ENCODE peak calls at places on chromosomes 1 and 21, in six cellular contexts. One of them, this sample, is unnamed.

GRCh38 chr1:164675342-164675904 is 116.4 kb downstream of the PBX1 start:
- DNase-seq in choroid plexus epithelial cell: peak
- DNase-seq in CD8-positive, alpha-beta T cell: no peak
- DNase-seq in fibroblast of lung: peak
- DNase-seq in AG09309: no peak
- DNase-seq in fibroblast of the aortic adventitia: no peak
- DNase-seq in this sample: peak

GRCh38 chr1:85612704-85613361 is 32.3 kb downstream of the CCN1 start:
- DNase-seq in CD8-positive, alpha-beta T cell: no peak
- DNase-seq in fibroblast of the aortic adventitia: peak
- DNase-seq in AG09309: peak
- DNase-seq in fibroblast of lung: peak
- DNase-seq in choroid plexus epithelial cell: peak
- DNase-seq in this sample: peak

GRCh38 chr1:208332774-208333126 is 88.6 kb upstream of the PLXNA2 start:
- DNase-seq in CD8-positive, alpha-beta T cell: no peak
- DNase-seq in fibroblast of lung: no peak
- DNase-seq in choroid plexus epithelial cell: no peak
- DNase-seq in AG09309: no peak
- DNase-seq in fibroblast of the aortic adventitia: no peak
- DNase-seq in this sample: no peak

GRCh38 chr21:39217356-39218081 is 34.3 kb upstream of the PSMG1 start:
- DNase-seq in fibroblast of lung: no peak
- DNase-seq in fibroblast of the aortic adventitia: no peak
- DNase-seq in CD8-positive, alpha-beta T cell: no peak
- DNase-seq in choroid plexus epithelial cell: no peak
- DNase-seq in AG09309: no peak
- DNase-seq in this sample: no peak

GRCh38 chr1:111032295-111032897 is 68.7 kb upstream of the LRIF1 start:
- DNase-seq in AG09309: no peak
- DNase-seq in CD8-positive, alpha-beta T cell: no peak
- DNase-seq in fibroblast of lung: no peak
- DNase-seq in choroid plexus epithelial cell: peak
- DNase-seq in fibroblast of the aortic adventitia: peak
- DNase-seq in this sample: peak

GRCh38 chr1:150508982-150509381 is 1.1 kb downstream of the ECM1 start:
- DNase-seq in choroid plexus epithelial cell: no peak
- DNase-seq in AG09309: no peak
- DNase-seq in fibroblast of the aortic adventitia: peak
- DNase-seq in fibroblast of lung: no peak
- DNase-seq in CD8-positive, alpha-beta T cell: no peak
- DNase-seq in this sample: no peak

GRCh38 chr1:29387210-29387609 is 150.9 kb downstream of the PTPRU start:
- DNase-seq in fibroblast of lung: no peak
- DNase-seq in AG09309: no peak
- DNase-seq in CD8-positive, alpha-beta T cell: no peak
- DNase-seq in choroid plexus epithelial cell: no peak
- DNase-seq in fibroblast of the aortic adventitia: no peak
- DNase-seq in this sample: no peak

GRCh38 chr21:38817371-38818335 is 11.9 kb downstream of the ETS2 start:
- DNase-seq in fibroblast of the aortic adventitia: peak
- DNase-seq in CD8-positive, alpha-beta T cell: no peak
- DNase-seq in choroid plexus epithelial cell: peak
- DNase-seq in fibroblast of lung: peak
- DNase-seq in AG09309: no peak
- DNase-seq in this sample: peak

GRCh38 chr1:75440274-75440673 is 170.6 kb downstream of the SLC44A5 start:
- DNase-seq in fibroblast of the aortic adventitia: no peak
- DNase-seq in choroid plexus epithelial cell: no peak
- DNase-seq in CD8-positive, alpha-beta T cell: no peak
- DNase-seq in AG09309: no peak
- DNase-seq in fibroblast of lung: no peak
- DNase-seq in this sample: no peak

GRCh38 chr1:207128336-207128921 is 24.4 kb downstream of the C4BPA start:
- DNase-seq in fibroblast of the aortic adventitia: no peak
- DNase-seq in AG09309: no peak
- DNase-seq in fibroblast of lung: no peak
- DNase-seq in CD8-positive, alpha-beta T cell: no peak
- DNase-seq in choroid plexus epithelial cell: no peak
- DNase-seq in this sample: no peak

GRCh38 chr1:8202182-8202905 is 115.6 kb upstream of the SLC45A1 start:
- DNase-seq in fibroblast of lung: peak
- DNase-seq in choroid plexus epithelial cell: peak
- DNase-seq in fibroblast of the aortic adventitia: peak
- DNase-seq in AG09309: no peak
- DNase-seq in CD8-positive, alpha-beta T cell: no peak
- DNase-seq in this sample: peak

GRCh38 chr1:35448344-35448801 is 108.8 kb downstream of the KIAA0319L start:
- DNase-seq in AG09309: peak
- DNase-seq in CD8-positive, alpha-beta T cell: no peak
- DNase-seq in fibroblast of lung: peak
- DNase-seq in fibroblast of the aortic adventitia: peak
- DNase-seq in choroid plexus epithelial cell: peak
- DNase-seq in this sample: peak

GRCh38 chr1:12610305-12610935 is 7.6 kb downstream of the DHRS3 start:
- DNase-seq in fibroblast of the aortic adventitia: peak
- DNase-seq in fibroblast of lung: no peak
- DNase-seq in choroid plexus epithelial cell: no peak
- DNase-seq in CD8-positive, alpha-beta T cell: no peak
- DNase-seq in AG09309: no peak
- DNase-seq in this sample: peak

GRCh38 chr1:56459260-56459659 is 120.1 kb downstream of the PLPP3 start:
- DNase-seq in AG09309: no peak
- DNase-seq in choroid plexus epithelial cell: no peak
- DNase-seq in CD8-positive, alpha-beta T cell: no peak
- DNase-seq in fibroblast of the aortic adventitia: no peak
- DNase-seq in fibroblast of lung: peak
- DNase-seq in this sample: no peak

GRCh38 chr1:54782156-54782555 is 17.8 kb upstream of the PARS2 start:
- DNase-seq in CD8-positive, alpha-beta T cell: no peak
- DNase-seq in choroid plexus epithelial cell: no peak
- DNase-seq in fibroblast of the aortic adventitia: no peak
- DNase-seq in AG09309: no peak
- DNase-seq in fibroblast of lung: no peak
- DNase-seq in this sample: no peak

GRCh38 chr1:54786778-54787177 is 14.3 kb downstream of the TTC22 start:
- DNase-seq in fibroblast of lung: no peak
- DNase-seq in choroid plexus epithelial cell: no peak
- DNase-seq in fibroblast of the aortic adventitia: no peak
- DNase-seq in AG09309: no peak
- DNase-seq in CD8-positive, alpha-beta T cell: no peak
- DNase-seq in this sample: no peak

GRCh38 chr1:54781023-54781723 is 16.9 kb upstream of the PARS2 start:
- DNase-seq in CD8-positive, alpha-beta T cell: no peak
- DNase-seq in fibroblast of the aortic adventitia: no peak
- DNase-seq in fibroblast of lung: peak
- DNase-seq in choroid plexus epithelial cell: no peak
- DNase-seq in AG09309: no peak
- DNase-seq in this sample: no peak

GRCh38 chr1:54784066-54784465 is 17.1 kb downstream of the TTC22 start:
- DNase-seq in choroid plexus epithelial cell: no peak
- DNase-seq in AG09309: no peak
- DNase-seq in fibroblast of the aortic adventitia: no peak
- DNase-seq in CD8-positive, alpha-beta T cell: no peak
- DNase-seq in fibroblast of lung: no peak
- DNase-seq in this sample: no peak

GRCh38 chr1:54782588-54782987 is 18.3 kb upstream of the PARS2 start:
- DNase-seq in CD8-positive, alpha-beta T cell: no peak
- DNase-seq in AG09309: no peak
- DNase-seq in fibroblast of lung: no peak
- DNase-seq in choroid plexus epithelial cell: no peak
- DNase-seq in fibroblast of the aortic adventitia: no peak
- DNase-seq in this sample: no peak
- TF ChIP-seq CTCF in CD8-positive, alpha-beta T cell: no peak
- TF ChIP-seq CTCF in AG09309: no peak
- TF ChIP-seq CTCF in fibroblast of lung: no peak
- TF ChIP-seq CTCF in choroid plexus epithelial cell: no peak
- TF ChIP-seq CTCF in fibroblast of the aortic adventitia: no peak
- TF ChIP-seq CTCF in this sample: no peak

DNA sequence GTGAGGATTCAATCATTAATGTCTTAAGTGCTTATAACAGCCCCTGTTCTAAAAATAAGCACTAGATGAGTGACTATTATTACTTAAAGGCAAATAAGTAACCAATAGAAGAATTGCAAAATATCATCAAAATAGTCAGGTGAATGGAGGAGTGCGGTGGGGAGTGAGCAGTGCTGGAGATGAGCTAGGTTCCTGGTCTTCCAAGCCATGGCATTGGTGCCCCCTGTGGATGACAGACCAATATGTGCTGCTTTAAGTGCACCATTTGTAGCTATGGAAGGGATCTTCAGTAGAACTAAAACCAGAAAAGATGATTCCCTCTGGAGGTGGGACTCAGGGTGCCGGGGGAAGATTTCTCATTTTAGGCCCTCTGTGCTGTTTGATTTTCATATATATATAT is 46.1 kb upstream of the SLC30A1 start:
- DNase-seq in AG09309: no peak
- DNase-seq in fibroblast of lung: peak
- DNase-seq in fibroblast of the aortic adventitia: peak
- DNase-seq in CD8-positive, alpha-beta T cell: no peak
- DNase-seq in choroid plexus epithelial cell: peak
- DNase-seq in this sample: peak
- TF ChIP-seq CTCF in AG09309: peak
- TF ChIP-seq CTCF in fibroblast of lung: peak
- TF ChIP-seq CTCF in fibroblast of the aortic adventitia: peak
- TF ChIP-seq CTCF in CD8-positive, alpha-beta T cell: no peak
- TF ChIP-seq CTCF in choroid plexus epithelial cell: peak
- TF ChIP-seq CTCF in this sample: peak

GRCh38 chr1:27887215-27888035 is 15.1 kb downstream of the THEMIS2 start:
- DNase-seq in fibroblast of the aortic adventitia: no peak
- DNase-seq in choroid plexus epithelial cell: no peak
- DNase-seq in CD8-positive, alpha-beta T cell: no peak
- DNase-seq in fibroblast of lung: no peak
- DNase-seq in AG09309: no peak
- DNase-seq in this sample: no peak

GRCh38 chr1:27889506-27889905 is 17.2 kb downstream of the THEMIS2 start:
- DNase-seq in choroid plexus epithelial cell: no peak
- DNase-seq in fibroblast of lung: no peak
- DNase-seq in fibroblast of the aortic adventitia: no peak
- DNase-seq in AG09309: no peak
- DNase-seq in CD8-positive, alpha-beta T cell: no peak
- DNase-seq in this sample: no peak

GRCh38 chr1:27886353-27886679 is 14.0 kb downstream of the THEMIS2 start:
- DNase-seq in AG09309: no peak
- DNase-seq in CD8-positive, alpha-beta T cell: no peak
- DNase-seq in fibroblast of the aortic adventitia: no peak
- DNase-seq in fibroblast of lung: no peak
- DNase-seq in choroid plexus epithelial cell: no peak
- DNase-seq in this sample: no peak

GRCh38 chr1:27886744-27887143 is 14.4 kb downstream of the THEMIS2 start:
- DNase-seq in fibroblast of lung: no peak
- DNase-seq in AG09309: no peak
- DNase-seq in choroid plexus epithelial cell: no peak
- DNase-seq in CD8-positive, alpha-beta T cell: no peak
- DNase-seq in fibroblast of the aortic adventitia: no peak
- DNase-seq in this sample: no peak

DNA sequence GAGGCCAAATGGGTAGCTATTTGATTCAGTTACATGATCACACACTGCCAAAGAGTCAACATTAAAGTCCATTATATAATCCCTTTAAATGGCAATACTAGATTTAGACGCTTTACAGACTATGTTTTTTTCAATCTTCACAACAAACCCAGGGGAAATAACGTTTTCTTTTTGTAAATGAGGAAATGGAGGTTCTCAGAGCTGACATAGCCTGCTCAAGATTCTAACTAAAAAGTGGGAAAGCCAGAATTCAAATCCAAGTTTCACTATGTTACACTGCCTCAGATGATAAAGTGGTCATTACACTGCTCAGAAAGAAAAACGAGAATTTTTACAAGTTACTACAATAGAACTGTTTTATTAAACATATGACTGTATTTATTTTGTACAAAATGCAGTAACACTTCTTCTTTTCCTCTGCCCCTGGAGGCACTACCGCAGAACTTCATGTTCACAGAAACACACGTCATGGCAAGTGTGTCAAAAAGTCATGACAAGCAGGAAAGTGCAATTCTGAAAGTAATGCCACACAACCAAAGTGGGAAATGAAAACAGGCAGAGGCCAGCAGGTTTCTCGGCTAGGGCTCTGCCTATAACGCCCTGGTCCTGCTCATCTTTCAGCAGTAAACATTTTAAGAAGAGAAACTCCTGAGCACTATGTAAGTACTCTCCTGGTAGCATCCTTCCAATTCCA is 19.0 kb downstream of the THEMIS2 start:
- DNase-seq in fibroblast of the aortic adventitia: no peak
- DNase-seq in AG09309: no peak
- DNase-seq in CD8-positive, alpha-beta T cell: no peak
- DNase-seq in choroid plexus epithelial cell: no peak
- DNase-seq in fibroblast of lung: no peak
- DNase-seq in this sample: no peak
- TF ChIP-seq CTCF in fibroblast of the aortic adventitia: no peak
- TF ChIP-seq CTCF in AG09309: no peak
- TF ChIP-seq CTCF in CD8-positive, alpha-beta T cell: no peak
- TF ChIP-seq CTCF in choroid plexus epithelial cell: no peak
- TF ChIP-seq CTCF in fibroblast of lung: no peak
- TF ChIP-seq CTCF in this sample: no peak

GRCh38 chr1:59908084-59908483 is 18.5 kb downstream of the CYP2J2 start:
- DNase-seq in CD8-positive, alpha-beta T cell: no peak
- DNase-seq in fibroblast of the aortic adventitia: no peak
- DNase-seq in choroid plexus epithelial cell: no peak
- DNase-seq in AG09309: no peak
- DNase-seq in fibroblast of lung: no peak
- DNase-seq in this sample: no peak
- TF ChIP-seq CTCF in CD8-positive, alpha-beta T cell: no peak
- TF ChIP-seq CTCF in fibroblast of the aortic adventitia: no peak
- TF ChIP-seq CTCF in choroid plexus epithelial cell: no peak
- TF ChIP-seq CTCF in AG09309: no peak
- TF ChIP-seq CTCF in fibroblast of lung: no peak
- TF ChIP-seq CTCF in this sample: no peak

GRCh38 chr1:1299686-1300351 is 7.9 kb downstream of the ACAP3 start:
- DNase-seq in AG09309: no peak
- DNase-seq in fibroblast of lung: no peak
- DNase-seq in choroid plexus epithelial cell: no peak
- DNase-seq in CD8-positive, alpha-beta T cell: no peak
- DNase-seq in fibroblast of the aortic adventitia: no peak
- DNase-seq in this sample: no peak
- TF ChIP-seq CTCF in AG09309: peak
- TF ChIP-seq CTCF in fibroblast of lung: no peak
- TF ChIP-seq CTCF in choroid plexus epithelial cell: peak
- TF ChIP-seq CTCF in CD8-positive, alpha-beta T cell: no peak
- TF ChIP-seq CTCF in fibroblast of the aortic adventitia: peak
- TF ChIP-seq CTCF in this sample: peak

GRCh38 chr1:63414691-63415090 is 47.3 kb downstream of the ALG6 start:
- DNase-seq in fibroblast of lung: no peak
- DNase-seq in fibroblast of the aortic adventitia: no peak
- DNase-seq in AG09309: no peak
- DNase-seq in choroid plexus epithelial cell: no peak
- DNase-seq in CD8-positive, alpha-beta T cell: no peak
- DNase-seq in this sample: no peak

GRCh38 chr1:63408331-63408730 is 40.9 kb downstream of the ALG6 start:
- DNase-seq in fibroblast of lung: no peak
- DNase-seq in AG09309: no peak
- DNase-seq in fibroblast of the aortic adventitia: peak
- DNase-seq in choroid plexus epithelial cell: no peak
- DNase-seq in CD8-positive, alpha-beta T cell: no peak
- DNase-seq in this sample: no peak

GRCh38 chr1:63418101-63418500 is 50.7 kb downstream of the ALG6 start:
- DNase-seq in choroid plexus epithelial cell: no peak
- DNase-seq in AG09309: no peak
- DNase-seq in fibroblast of lung: no peak
- DNase-seq in fibroblast of the aortic adventitia: no peak
- DNase-seq in CD8-positive, alpha-beta T cell: no peak
- DNase-seq in this sample: no peak

GRCh38 chr1:63411081-63411480 is 43.7 kb downstream of the ALG6 start:
- DNase-seq in AG09309: no peak
- DNase-seq in fibroblast of the aortic adventitia: peak
- DNase-seq in choroid plexus epithelial cell: peak
- DNase-seq in CD8-positive, alpha-beta T cell: no peak
- DNase-seq in fibroblast of lung: no peak
- DNase-seq in this sample: no peak

GRCh38 chr1:63413394-63413793 is 46.0 kb downstream of the ALG6 start:
- DNase-seq in AG09309: no peak
- DNase-seq in CD8-positive, alpha-beta T cell: no peak
- DNase-seq in fibroblast of lung: no peak
- DNase-seq in fibroblast of the aortic adventitia: no peak
- DNase-seq in choroid plexus epithelial cell: no peak
- DNase-seq in this sample: no peak
- TF ChIP-seq CTCF in AG09309: no peak
- TF ChIP-seq CTCF in CD8-positive, alpha-beta T cell: no peak
- TF ChIP-seq CTCF in fibroblast of lung: no peak
- TF ChIP-seq CTCF in fibroblast of the aortic adventitia: no peak
- TF ChIP-seq CTCF in choroid plexus epithelial cell: peak
- TF ChIP-seq CTCF in this sample: no peak